ENCODE peak calls at places on chromosomes 11 and 22, in five cellular contexts. K is EL, Y is NCI-H748 treated with DMSO at 0.1 percent for 48 hours, I is IMR-90, A is left cardiac atrium. X is an unnamed sample.

GRCh38 chr22:50620861-50621490 is 7.0 kb downstream of the ARSA start:
- DNase-seq in K (no peak), I (no peak), A (no peak), Y (peak), X (no peak)

GRCh38 chr22:47196493-47196849 is 434.0 kb downstream of the TBC1D22A start:
- DNase-seq in A (no peak), I (no peak), K (no peak), Y (no peak), X (no peak)

GRCh38 chr22:44890416-44891292 is 119.2 kb downstream of the PHF21B start:
- DNase-seq in I (no peak), K (no peak), A (no peak), Y (no peak), X (no peak)

GRCh38 chr11:64437426-64437825 is 78.5 kb downstream of the RPS6KA4 start:
- DNase-seq in I (no peak), K (no peak), Y (no peak), A (no peak), X (no peak)

GRCh38 chr11:40337118-40337517 is 1122.3 kb downstream of the LRRC4C start:
- DNase-seq in Y (no peak), K (peak), I (peak), A (no peak), X (no peak)

GRCh38 chr11:131275580-131275979 is 94.8 kb upstream of the NTM start:
- DNase-seq in A (no peak), I (no peak), Y (no peak), K (no peak), X (no peak)

GRCh38 chr11:64846998-64847666 is 2.7 kb upstream of the CDC42BPG start:
- DNase-seq in I (peak), Y (peak), K (peak), A (peak), X (peak)

GRCh38 chr22:30310881-30311771 is 15.6 kb downstream of the TBC1D10A start:
- DNase-seq in I (peak), Y (no peak), K (peak), A (peak), X (no peak)

GRCh38 chr11:125218336-125218735 is 53.8 kb downstream of the PKNOX2 start:
- DNase-seq in K (no peak), Y (no peak), I (no peak), A (no peak), X (no peak)

GRCh38 chr11:80165763-80166162 is 724.9 kb upstream of the TENM4 start:
- DNase-seq in Y (no peak), I (peak), A (no peak), K (peak), X (no peak)

GRCh38 chr11:1226981-1227550 is 4.2 kb downstream of the MUC5B start:
- DNase-seq in I (peak), Y (no peak), K (no peak), A (peak), X (no peak)

GRCh38 chr11:96119211-96119610 is 195.3 kb upstream of the MTMR2 start:
- DNase-seq in K (no peak), I (no peak), A (no peak), Y (no peak), X (no peak)